ENCODE peak calls at places on chromosomes 3 and 15, in seven cellular contexts. One of them, this sample, is unnamed.

GRCh38 chr3:52121459-52121795 is 32.8 kb downstream of the POC1A start:
- DNase-seq in GM12865: peak; percentile 69
- DNase-seq in cardiac muscle cell: peak; percentile 12
- DNase-seq in GM13977: peak; percentile 46
- DNase-seq in endothelial cell: no peak
- DNase-seq in endothelial cell of umbilical vein: peak; percentile 31
- DNase-seq in psoas muscle: peak; percentile 52
- DNase-seq in this sample: no peak

GRCh38 chr3:59696783-59697182 is 647.0 kb upstream of the CFAP20DC start:
- DNase-seq in GM12865: no peak
- DNase-seq in cardiac muscle cell: no peak
- DNase-seq in GM13977: no peak
- DNase-seq in endothelial cell: no peak
- DNase-seq in endothelial cell of umbilical vein: no peak
- DNase-seq in psoas muscle: no peak
- DNase-seq in this sample: no peak

GRCh38 chr3:72791132-72791531 is 57.1 kb downstream of the SHQ1 start:
- DNase-seq in GM12865: no peak
- DNase-seq in cardiac muscle cell: peak; percentile 28
- DNase-seq in GM13977: no peak
- DNase-seq in endothelial cell: no peak
- DNase-seq in endothelial cell of umbilical vein: peak; percentile 16
- DNase-seq in psoas muscle: no peak
- DNase-seq in this sample: no peak

GRCh38 chr3:141105828-141106628 is 54.9 kb downstream of the SPSB4 start:
- DNase-seq in GM12865: peak; percentile 84
- DNase-seq in cardiac muscle cell: peak; percentile 90
- DNase-seq in GM13977: peak; percentile 74
- DNase-seq in endothelial cell: peak; percentile 69
- DNase-seq in endothelial cell of umbilical vein: peak; percentile 74
- DNase-seq in psoas muscle: peak; percentile 29
- DNase-seq in this sample: peak; percentile 72

GRCh38 chr3:18657858-18658820 is 233.0 kb upstream of the SATB1 start:
- DNase-seq in GM12865: no peak
- DNase-seq in cardiac muscle cell: no peak
- DNase-seq in GM13977: no peak
- DNase-seq in endothelial cell: no peak
- DNase-seq in endothelial cell of umbilical vein: no peak
- DNase-seq in psoas muscle: no peak
- DNase-seq in this sample: no peak

GRCh38 chr3:101212740-101213139 is 107.6 kb downstream of the IMPG2 start:
- DNase-seq in GM12865: no peak
- DNase-seq in cardiac muscle cell: no peak
- DNase-seq in GM13977: no peak
- DNase-seq in endothelial cell: no peak
- DNase-seq in endothelial cell of umbilical vein: no peak
- DNase-seq in psoas muscle: no peak
- DNase-seq in this sample: no peak

GRCh38 chr3:133944181-133944580 is 48.5 kb upstream of the RAB6B start:
- DNase-seq in GM12865: no peak
- DNase-seq in cardiac muscle cell: no peak
- DNase-seq in GM13977: no peak
- DNase-seq in endothelial cell: no peak
- DNase-seq in endothelial cell of umbilical vein: peak; percentile 53
- DNase-seq in psoas muscle: no peak
- DNase-seq in this sample: no peak

GRCh38 chr15:101126618-101127502 is 125.0 kb downstream of the CHSY1 start:
- DNase-seq in GM12865: peak; percentile 42
- DNase-seq in cardiac muscle cell: peak; percentile 53
- DNase-seq in GM13977: no peak
- DNase-seq in endothelial cell: no peak
- DNase-seq in endothelial cell of umbilical vein: no peak
- DNase-seq in psoas muscle: no peak
- DNase-seq in this sample: no peak

GRCh38 chr3:11612515-11613184 is 31.1 kb downstream of the VGLL4 start:
- DNase-seq in GM12865: no peak
- DNase-seq in cardiac muscle cell: no peak
- DNase-seq in GM13977: no peak
- DNase-seq in endothelial cell: no peak
- DNase-seq in endothelial cell of umbilical vein: no peak
- DNase-seq in psoas muscle: no peak
- DNase-seq in this sample: no peak

GRCh38 chr3:134426660-134427181 is 52.5 kb upstream of the AMOTL2 start:
- DNase-seq in GM12865: no peak
- DNase-seq in cardiac muscle cell: peak; percentile 50
- DNase-seq in GM13977: no peak
- DNase-seq in endothelial cell: no peak
- DNase-seq in endothelial cell of umbilical vein: no peak
- DNase-seq in psoas muscle: no peak
- DNase-seq in this sample: no peak

GRCh38 chr3:10996345-10997050 is 4.0 kb downstream of the SLC6A1 start:
- DNase-seq in GM12865: no peak
- DNase-seq in cardiac muscle cell: no peak
- DNase-seq in GM13977: no peak
- DNase-seq in endothelial cell: no peak
- DNase-seq in endothelial cell of umbilical vein: no peak
- DNase-seq in psoas muscle: no peak
- DNase-seq in this sample: no peak

GRCh38 chr3:87900061-87900460 is 158.7 kb downstream of the CGGBP1 start:
- DNase-seq in GM12865: no peak
- DNase-seq in cardiac muscle cell: no peak
- DNase-seq in GM13977: no peak
- DNase-seq in endothelial cell: no peak
- DNase-seq in endothelial cell of umbilical vein: peak; percentile 8
- DNase-seq in psoas muscle: no peak
- DNase-seq in this sample: no peak

GRCh38 chr3:79922633-79923032 is 154.8 kb upstream of the ROBO1 start:
- DNase-seq in GM12865: no peak
- DNase-seq in cardiac muscle cell: no peak
- DNase-seq in GM13977: no peak
- DNase-seq in endothelial cell: no peak
- DNase-seq in endothelial cell of umbilical vein: no peak
- DNase-seq in psoas muscle: no peak
- DNase-seq in this sample: no peak

GRCh38 chr15:27743078-27743477 is 356.0 kb downstream of the OCA2 start:
- DNase-seq in GM12865: no peak
- DNase-seq in cardiac muscle cell: no peak
- DNase-seq in GM13977: no peak
- DNase-seq in endothelial cell: no peak
- DNase-seq in endothelial cell of umbilical vein: no peak
- DNase-seq in psoas muscle: no peak
- DNase-seq in this sample: no peak

GRCh38 chr15:52540374-52541012 is 11.8 kb upstream of the MYO5A start:
- DNase-seq in GM12865: no peak
- DNase-seq in cardiac muscle cell: peak; percentile 30
- DNase-seq in GM13977: no peak
- DNase-seq in endothelial cell: no peak
- DNase-seq in endothelial cell of umbilical vein: no peak
- DNase-seq in psoas muscle: no peak
- DNase-seq in this sample: no peak

GRCh38 chr15:80698636-80699035 is 3.5 kb downstream of the ABHD17C start:
- DNase-seq in GM12865: no peak
- DNase-seq in cardiac muscle cell: peak; percentile 30
- DNase-seq in GM13977: no peak
- DNase-seq in endothelial cell: no peak
- DNase-seq in endothelial cell of umbilical vein: no peak
- DNase-seq in psoas muscle: no peak
- DNase-seq in this sample: no peak

GRCh38 chr3:13549513-13550256 is 760 bp downstream of the FBLN2 start:
- DNase-seq in GM12865: no peak
- DNase-seq in cardiac muscle cell: no peak
- DNase-seq in GM13977: no peak
- DNase-seq in endothelial cell: no peak
- DNase-seq in endothelial cell of umbilical vein: no peak
- DNase-seq in psoas muscle: no peak
- DNase-seq in this sample: no peak

GRCh38 chr15:42348083-42348482 is 11.2 kb upstream of the CAPN3 start:
- DNase-seq in GM12865: no peak
- DNase-seq in cardiac muscle cell: peak; percentile 32
- DNase-seq in GM13977: no peak
- DNase-seq in endothelial cell: no peak
- DNase-seq in endothelial cell of umbilical vein: no peak
- DNase-seq in psoas muscle: no peak
- DNase-seq in this sample: no peak

GRCh38 chr3:89364309-89364708 is 256.9 kb downstream of the EPHA3 start:
- DNase-seq in GM12865: no peak
- DNase-seq in cardiac muscle cell: no peak
- DNase-seq in GM13977: no peak
- DNase-seq in endothelial cell: no peak
- DNase-seq in endothelial cell of umbilical vein: no peak
- DNase-seq in psoas muscle: no peak
- DNase-seq in this sample: no peak

GRCh38 chr3:89372456-89372855 is 265.0 kb downstream of the EPHA3 start:
- DNase-seq in GM12865: no peak
- DNase-seq in cardiac muscle cell: peak; percentile 13
- DNase-seq in GM13977: no peak
- DNase-seq in endothelial cell: no peak
- DNase-seq in endothelial cell of umbilical vein: no peak
- DNase-seq in psoas muscle: no peak
- DNase-seq in this sample: no peak

GRCh38 chr3:89368846-89369245 is 261.4 kb downstream of the EPHA3 start:
- DNase-seq in GM12865: no peak
- DNase-seq in cardiac muscle cell: no peak
- DNase-seq in GM13977: no peak
- DNase-seq in endothelial cell: no peak
- DNase-seq in endothelial cell of umbilical vein: no peak
- DNase-seq in psoas muscle: no peak
- DNase-seq in this sample: no peak

DNA sequence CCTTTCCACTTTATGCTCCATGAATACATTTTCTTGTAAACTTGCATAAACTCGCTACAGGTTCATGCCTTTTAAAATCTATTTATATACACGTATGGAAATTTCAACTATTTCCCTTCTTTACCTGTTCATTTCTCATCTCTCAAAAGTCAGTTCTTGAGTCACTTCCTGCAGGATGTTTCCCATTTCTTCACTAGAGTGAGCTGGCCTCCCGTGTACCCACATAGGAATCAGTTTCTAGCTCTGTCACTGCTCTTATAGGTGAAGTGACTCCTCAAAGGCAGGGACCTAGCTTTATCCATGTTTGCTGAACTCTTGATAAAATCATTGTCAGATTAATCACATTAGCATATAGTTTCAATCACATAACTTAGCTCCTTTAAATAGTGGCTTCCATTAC is 259.7 kb downstream of the EPHA3 start:
- DNase-seq in GM12865: no peak
- DNase-seq in cardiac muscle cell: no peak
- DNase-seq in GM13977: no peak
- DNase-seq in endothelial cell: no peak
- DNase-seq in endothelial cell of umbilical vein: no peak
- DNase-seq in psoas muscle: no peak
- DNase-seq in this sample: no peak
- TF ChIP-seq CTCF in GM12865: no peak
- TF ChIP-seq CTCF in cardiac muscle cell: no peak
- TF ChIP-seq CTCF in GM13977: no peak
- TF ChIP-seq CTCF in endothelial cell: no peak
- TF ChIP-seq CTCF in endothelial cell of umbilical vein: no peak
- TF ChIP-seq CTCF in psoas muscle: no peak
- TF ChIP-seq CTCF in this sample: no peak

GRCh38 chr3:69651765-69652164 is 87.5 kb upstream of the MITF start:
- DNase-seq in GM12865: no peak
- DNase-seq in cardiac muscle cell: no peak
- DNase-seq in GM13977: no peak
- DNase-seq in endothelial cell: no peak
- DNase-seq in endothelial cell of umbilical vein: no peak
- DNase-seq in psoas muscle: no peak
- DNase-seq in this sample: no peak
- TF ChIP-seq CTCF in GM12865: no peak
- TF ChIP-seq CTCF in cardiac muscle cell: no peak
- TF ChIP-seq CTCF in GM13977: no peak
- TF ChIP-seq CTCF in endothelial cell: no peak
- TF ChIP-seq CTCF in endothelial cell of umbilical vein: no peak
- TF ChIP-seq CTCF in psoas muscle: no peak
- TF ChIP-seq CTCF in this sample: no peak

DNA sequence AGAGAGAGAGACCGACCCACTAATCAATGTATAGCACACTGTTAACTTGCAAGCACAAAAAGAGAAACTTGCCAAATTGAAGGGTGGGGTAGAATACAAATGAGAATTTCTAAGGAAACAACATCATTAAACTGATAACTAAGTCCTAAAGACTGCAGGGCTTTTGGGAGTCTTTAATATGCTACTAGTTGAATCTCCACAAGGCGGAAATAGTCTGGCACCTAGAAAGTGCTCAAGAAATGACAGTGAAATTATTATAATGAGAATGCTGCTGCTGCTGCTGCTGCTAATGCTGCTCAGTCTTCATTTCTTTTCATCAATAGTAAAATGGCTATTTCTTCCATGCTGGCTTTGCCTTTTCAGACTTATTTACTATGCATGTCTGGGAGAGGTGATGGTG is 91.8 kb downstream of the BTD start:
- DNase-seq in GM12865: peak; percentile 4
- DNase-seq in cardiac muscle cell: peak; percentile 25
- DNase-seq in GM13977: no peak
- DNase-seq in endothelial cell: no peak
- DNase-seq in endothelial cell of umbilical vein: no peak
- DNase-seq in psoas muscle: no peak
- DNase-seq in this sample: no peak
- TF ChIP-seq CTCF in GM12865: no peak
- TF ChIP-seq CTCF in cardiac muscle cell: no peak
- TF ChIP-seq CTCF in GM13977: no peak
- TF ChIP-seq CTCF in endothelial cell: no peak
- TF ChIP-seq CTCF in endothelial cell of umbilical vein: no peak
- TF ChIP-seq CTCF in psoas muscle: no peak
- TF ChIP-seq CTCF in this sample: peak; percentile 34

GRCh38 chr15:79172032-79172481 is 81.5 kb upstream of the RASGRF1 start:
- DNase-seq in GM12865: no peak
- DNase-seq in cardiac muscle cell: peak; percentile 27
- DNase-seq in GM13977: no peak
- DNase-seq in endothelial cell: no peak
- DNase-seq in endothelial cell of umbilical vein: no peak
- DNase-seq in psoas muscle: no peak
- DNase-seq in this sample: no peak
- TF ChIP-seq CTCF in GM12865: no peak
- TF ChIP-seq CTCF in cardiac muscle cell: no peak
- TF ChIP-seq CTCF in GM13977: no peak
- TF ChIP-seq CTCF in endothelial cell: no peak
- TF ChIP-seq CTCF in endothelial cell of umbilical vein: no peak
- TF ChIP-seq CTCF in psoas muscle: no peak
- TF ChIP-seq CTCF in this sample: peak; percentile 42

GRCh38 chr3:114365268-114365667 is 71.4 kb downstream of the TIGIT start:
- DNase-seq in GM12865: no peak
- DNase-seq in cardiac muscle cell: peak; percentile 51
- DNase-seq in GM13977: no peak
- DNase-seq in endothelial cell: no peak
- DNase-seq in endothelial cell of umbilical vein: no peak
- DNase-seq in psoas muscle: no peak
- DNase-seq in this sample: no peak

GRCh38 chr3:114376091-114376490 is 82.3 kb downstream of the TIGIT start:
- DNase-seq in GM12865: no peak
- DNase-seq in cardiac muscle cell: peak; percentile 52
- DNase-seq in GM13977: no peak
- DNase-seq in endothelial cell: no peak
- DNase-seq in endothelial cell of umbilical vein: no peak
- DNase-seq in psoas muscle: no peak
- DNase-seq in this sample: no peak

GRCh38 chr3:114365909-114366308 is 72.1 kb downstream of the TIGIT start:
- DNase-seq in GM12865: no peak
- DNase-seq in cardiac muscle cell: no peak
- DNase-seq in GM13977: no peak
- DNase-seq in endothelial cell: no peak
- DNase-seq in endothelial cell of umbilical vein: no peak
- DNase-seq in psoas muscle: no peak
- DNase-seq in this sample: no peak

GRCh38 chr3:114374433-114374832 is 80.6 kb downstream of the TIGIT start:
- DNase-seq in GM12865: no peak
- DNase-seq in cardiac muscle cell: no peak
- DNase-seq in GM13977: no peak
- DNase-seq in endothelial cell: no peak
- DNase-seq in endothelial cell of umbilical vein: no peak
- DNase-seq in psoas muscle: no peak
- DNase-seq in this sample: no peak

GRCh38 chr3:114370537-114371174 is 76.8 kb downstream of the TIGIT start:
- DNase-seq in GM12865: no peak
- DNase-seq in cardiac muscle cell: no peak
- DNase-seq in GM13977: no peak
- DNase-seq in endothelial cell: no peak
- DNase-seq in endothelial cell of umbilical vein: no peak
- DNase-seq in psoas muscle: no peak
- DNase-seq in this sample: no peak
- TF ChIP-seq CTCF in GM12865: peak; percentile 28
- TF ChIP-seq CTCF in cardiac muscle cell: no peak
- TF ChIP-seq CTCF in GM13977: peak; percentile 18
- TF ChIP-seq CTCF in endothelial cell: peak; percentile 52
- TF ChIP-seq CTCF in endothelial cell of umbilical vein: no peak
- TF ChIP-seq CTCF in psoas muscle: no peak
- TF ChIP-seq CTCF in this sample: no peak